ENCODE peak calls at places on chromosomes 6 and 20, in nine cellular contexts. R, K, I, B, W, X, Z, L and D are unnamed samples. For H3K9me3 and H3K4me1, the result is how much of the 10 kb centered on the place peaks cover.

GRCh38 chr20:933024-933423 is 16.9 kb upstream of the ANGPT4 start:
- DNase-seq in L (no peak), W (no peak), X (no peak), I (no peak), K (no peak), R (no peak), Z (no peak), B (no peak), D (no peak)

GRCh38 chr6:15322781-15323536 is 77.1 kb downstream of the JARID2 start:
- DNase-seq in I (no peak), B (no peak), W (no peak), R (no peak), K (peak), Z (peak), L (no peak), X (no peak), D (no peak)

GRCh38 chr6:79421707-79422484 is 115.3 kb downstream of the LCA5 start:
- DNase-seq in I (no peak), K (peak), B (no peak), R (no peak), Z (peak), L (no peak), W (no peak), X (no peak), D (no peak)

GRCh38 chr6:139449611-139450000 is 75.2 kb upstream of the CITED2 start:
- DNase-seq in K (no peak), R (no peak), B (no peak), Z (peak), I (no peak), X (no peak), W (no peak), L (no peak), D (no peak)

GRCh38 chr6:88538849-88539571 is 372.9 kb upstream of the CNR1 start:
- DNase-seq in B (no peak), Z (no peak), X (no peak), W (no peak), R (no peak), I (no peak), K (no peak), L (no peak), D (no peak)

GRCh38 chr6:165649152-165649551 is 13.9 kb downstream of the PDE10A start:
- DNase-seq in I (no peak), X (no peak), W (no peak), K (no peak), L (no peak), Z (no peak), R (no peak), B (no peak), D (no peak)

GRCh38 chr6:46704562-46704961 is 16.9 kb downstream of the TDRD6 start:
- DNase-seq in W (no peak), X (no peak), K (peak), B (no peak), Z (peak), R (no peak), I (no peak), L (no peak), D (no peak)

GRCh38 chr20:57779401-57780003 is 69.7 kb upstream of the PMEPA1 start:
- DNase-seq in R (no peak), W (no peak), Z (no peak), I (no peak), B (peak), X (no peak), L (no peak), K (peak), D (no peak)

GRCh38 chr20:44056010-44056698 is 130.8 kb downstream of the JPH2 start:
- DNase-seq in B (peak), L (no peak), R (peak), Z (no peak), W (no peak), X (no peak), I (no peak), K (no peak), D (no peak)

GRCh38 chr6:108524528-108525218 is 36.0 kb upstream of the FOXO3 start:
- DNase-seq in W (no peak), Z (peak), I (no peak), B (no peak), K (no peak), R (no peak), L (no peak), X (no peak), D (no peak)

GRCh38 chr6:17116090-17116387 is 14.2 kb downstream of the STMND1 start:
- DNase-seq in L (no peak), R (no peak), Z (no peak), X (no peak), I (no peak), B (no peak), W (no peak), K (no peak), D (no peak)

GRCh38 chr6:116405663-116406329 is 35.0 kb downstream of the DSE start:
- DNase-seq in I (no peak), Z (peak), R (no peak), W (no peak), X (no peak), B (no peak), K (no peak), L (no peak), D (peak)

GRCh38 chr20:2386516-2387179 is 5.9 kb downstream of the TGM6 start:
- DNase-seq in X (no peak), W (no peak), R (no peak), B (no peak), Z (peak), K (peak), I (no peak), L (no peak), D (no peak)

GRCh38 chr6:54935739-54936138 is 89.2 kb downstream of the FAM83B start:
- DNase-seq in L (no peak), X (no peak), W (no peak), B (no peak), Z (peak), R (no peak), K (peak), I (no peak), D (no peak)

GRCh38 chr6:32580593-32580992 is 9.1 kb downstream of the HLA-DRB1 start:
- DNase-seq in K (no peak), X (no peak), I (no peak), Z (no peak), L (no peak), R (no peak), B (no peak), W (no peak), D (no peak)

GRCh38 chr6:156992396-156992795 is 215.2 kb downstream of the ARID1B start:
- DNase-seq in B (no peak), K (no peak), L (no peak), W (no peak), Z (no peak), I (peak), R (peak), X (peak), D (no peak)

GRCh38 chr6:53666271-53666626 is 693 bp upstream of the KLHL31 start:
- DNase-seq in Z (no peak), X (no peak), K (no peak), I (no peak), L (no peak), W (no peak), R (no peak), B (no peak), D (no peak)

GRCh38 chr6:18349350-18349749 is 37.8 kb upstream of the RNF144B start:
- DNase-seq in Z (peak), W (no peak), I (no peak), B (no peak), X (no peak), R (no peak), L (no peak), K (peak), D (no peak)

GRCh38 chr6:141212296-141212695 is 920.4 kb upstream of the GJE1 start:
- DNase-seq in L (no peak), I (no peak), R (no peak), K (peak), X (no peak), B (no peak), W (no peak), Z (no peak), D (no peak)

GRCh38 chr6:66057034-66057433 is 350.0 kb upstream of the EYS start:
- DNase-seq in X (no peak), L (no peak), W (no peak), B (no peak), Z (no peak), R (no peak), K (no peak), I (no peak), D (no peak)

GRCh38 chr6:90538651-90539050 is 48.2 kb downstream of the MAP3K7 start:
- DNase-seq in B (no peak), R (no peak), L (no peak), X (no peak), K (no peak), I (no peak), W (no peak), Z (peak), D (no peak)

GRCh38 chr6:139080255-139080920 is 51.8 kb downstream of the ABRACL start:
- DNase-seq in W (no peak), B (no peak), L (no peak), X (no peak), I (no peak), R (peak), K (peak), Z (peak), D (peak)

GRCh38 chr20:23925789-23926525 is 46.4 kb upstream of the CST5 start:
- DNase-seq in X (no peak), Z (no peak), R (no peak), K (no peak), I (no peak), B (no peak), W (no peak), L (no peak), D (no peak)

GRCh38 chr20:24701668-24702067 is 232.2 kb downstream of the SYNDIG1 start:
- DNase-seq in K (no peak), X (no peak), R (no peak), B (no peak), Z (no peak), L (no peak), W (no peak), I (no peak), D (no peak)

GRCh38 chr20:55253765-55254164 is 751.6 kb downstream of the CBLN4 start:
- DNase-seq in X (no peak), I (no peak), K (peak), L (no peak), B (no peak), Z (peak), W (no peak), R (no peak), D (no peak)

GRCh38 chr6:137491478-137491877 is 2.7 kb downstream of the OLIG3 start:
- DNase-seq in L (no peak), Z (no peak), R (no peak), X (no peak), I (no peak), K (no peak), B (no peak), W (no peak), D (no peak)

GRCh38 chr6:12637960-12638641 is 78.5 kb upstream of the PHACTR1 start:
- DNase-seq in L (no peak), X (peak), K (peak), B (no peak), Z (peak), R (peak), W (peak), I (peak), D (no peak)

GRCh38 chr6:115220760-115221159 is 839.9 kb downstream of the FRK start:
- DNase-seq in X (no peak), I (no peak), K (no peak), W (no peak), B (no peak), R (no peak), L (no peak), Z (no peak), D (no peak)

GRCh38 chr20:3751664-3752385 is 15.7 kb downstream of the ADISSP start:
- DNase-seq in K (no peak), X (peak), I (peak), W (peak), Z (peak), L (peak), B (peak), R (peak), D (no peak)

GRCh38 chr6:168030881-168031280 is 33.4 kb downstream of the KIF25 start:
- DNase-seq in R (no peak), Z (no peak), X (no peak), B (no peak), W (no peak), L (no peak), K (no peak), I (no peak), D (no peak)

GRCh38 chr6:168031411-168032382 is 34.2 kb downstream of the KIF25 start:
- DNase-seq in L (no peak), R (no peak), Z (peak), K (no peak), X (peak), B (no peak), W (no peak), I (no peak), D (no peak)

GRCh38 chr6:168033791-168034190 is 36.3 kb downstream of the KIF25 start:
- DNase-seq in L (no peak), X (no peak), R (no peak), I (no peak), W (no peak), Z (no peak), K (no peak), B (no peak), D (no peak)

GRCh38 chr6:168030218-168030693 is 32.8 kb downstream of the KIF25 start:
- DNase-seq in I (no peak), Z (no peak), K (no peak), R (no peak), B (no peak), X (no peak), W (no peak), L (no peak), D (no peak)

GRCh38 chr6:168032383-168032760 is 34.9 kb downstream of the KIF25 start:
- DNase-seq in B (no peak), K (peak), I (no peak), X (no peak), R (no peak), L (no peak), W (no peak), Z (peak), D (no peak)
- TF ChIP-seq CTCF in B (no peak), K (peak), I (no peak), X (no peak), R (no peak), L (peak), W (no peak), Z (peak), D (no peak)

DNA sequence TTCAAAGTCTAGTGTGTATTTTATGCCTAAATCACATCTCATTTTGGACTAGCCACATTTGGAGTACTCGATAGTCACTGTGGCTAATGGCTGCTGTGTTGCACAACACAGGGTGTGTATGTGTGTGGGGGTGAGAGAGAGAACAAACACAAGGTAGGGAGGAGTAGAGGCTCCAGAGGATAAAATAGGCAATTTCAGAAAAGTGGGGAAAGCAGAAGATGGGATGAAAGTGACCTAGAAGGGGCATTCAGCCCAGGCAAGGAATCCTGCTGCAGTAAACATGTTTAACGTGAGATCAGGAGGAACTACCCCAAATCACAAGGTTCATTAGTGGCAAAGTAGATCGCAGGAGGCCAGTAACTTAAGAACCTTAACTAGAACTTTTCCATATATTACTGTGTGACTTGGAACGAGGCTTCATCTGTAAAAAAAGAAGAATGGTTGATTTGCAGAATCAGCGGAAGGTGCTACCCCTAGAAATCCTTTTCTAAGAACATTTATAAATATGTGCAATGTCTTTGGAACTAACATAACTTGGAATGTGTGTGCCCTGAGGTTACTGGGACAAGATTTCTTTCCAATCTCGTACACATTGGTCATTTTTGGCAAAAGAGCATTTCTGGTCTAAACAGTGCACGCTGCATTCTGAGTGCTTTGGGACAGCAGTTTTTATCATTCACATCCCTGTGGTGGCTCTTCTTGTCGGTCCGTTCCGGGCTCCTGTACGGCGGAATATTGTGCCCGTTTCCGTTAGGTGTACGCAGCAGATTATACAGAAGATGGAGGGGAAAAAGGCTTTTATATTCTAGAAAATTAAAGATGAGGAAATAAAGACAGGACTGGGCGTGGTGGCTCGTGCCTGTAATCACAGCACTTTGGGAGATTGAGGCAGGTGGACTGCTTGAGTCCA is 2.6 kb downstream of the DUSP22 start:
- DNase-seq in Z (no peak), I (no peak), L (no peak), R (no peak), W (no peak), X (no peak), K (no peak), B (no peak), D (no peak)
- H3K9me3 ChIP-seq in Z (under half), I (under half), L (under half), R (under half), W (under half), X (under half), K (under half), B (under half), D (under half)

GRCh38 chr6:52543729-52544324 is 33.0 kb downstream of the TRAM2 start:
- DNase-seq in R (peak), B (no peak), K (no peak), X (no peak), L (no peak), W (no peak), I (peak), Z (peak), D (no peak)
- H3K4me1 ChIP-seq in R (half or more), B (half or more), K (half or more), X (half or more), L (under half), W (half or more), I (half or more), Z (half or more), D (under half)

GRCh38 chr6:44052419-44053011 is 74.7 kb downstream of the MRPL14 start:
- DNase-seq in L (peak), W (peak), Z (peak), B (peak), K (peak), X (no peak), I (no peak), R (peak), D (peak)
- TF ChIP-seq CTCF in L (no peak), W (no peak), Z (peak), B (no peak), K (no peak), X (peak), I (no peak), R (no peak), D (peak)